ENCODE peak calls at places on chromosomes 6 and 20, in eight cellular contexts. One of them, this sample, is unnamed.

GRCh38 chr6:45931254-45931653 is 84.4 kb downstream of the CLIC5 start:
- DNase-seq in progenitor cell of endocrine pancreas: no peak
- DNase-seq in MCF 10A: no peak
- DNase-seq in osteocyte: no peak
- DNase-seq in cardiac fibroblast: no peak
- DNase-seq in spleen: no peak
- DNase-seq in CD8-positive, alpha-beta T cell: no peak
- DNase-seq in uterus: no peak
- DNase-seq in this sample: no peak

GRCh38 chr6:62371840-62372239 is 85.8 kb upstream of the KHDRBS2 start:
- DNase-seq in cardiac fibroblast: no peak
- DNase-seq in spleen: no peak
- DNase-seq in MCF 10A: no peak
- DNase-seq in CD8-positive, alpha-beta T cell: no peak
- DNase-seq in progenitor cell of endocrine pancreas: no peak
- DNase-seq in osteocyte: no peak
- DNase-seq in uterus: no peak
- DNase-seq in this sample: no peak

GRCh38 chr6:79048611-79049010 is 29.4 kb downstream of the PHIP start:
- DNase-seq in CD8-positive, alpha-beta T cell: no peak
- DNase-seq in cardiac fibroblast: peak
- DNase-seq in progenitor cell of endocrine pancreas: no peak
- DNase-seq in spleen: no peak
- DNase-seq in MCF 10A: peak
- DNase-seq in uterus: no peak
- DNase-seq in osteocyte: no peak
- DNase-seq in this sample: peak

GRCh38 chr6:3697609-3698008 is 53.9 kb downstream of the PXDC1 start:
- DNase-seq in uterus: no peak
- DNase-seq in MCF 10A: peak
- DNase-seq in spleen: no peak
- DNase-seq in cardiac fibroblast: peak
- DNase-seq in progenitor cell of endocrine pancreas: no peak
- DNase-seq in CD8-positive, alpha-beta T cell: no peak
- DNase-seq in osteocyte: no peak
- DNase-seq in this sample: no peak

GRCh38 chr6:68874747-68875146 is 239.7 kb downstream of the ADGRB3 start:
- DNase-seq in cardiac fibroblast: no peak
- DNase-seq in CD8-positive, alpha-beta T cell: no peak
- DNase-seq in progenitor cell of endocrine pancreas: no peak
- DNase-seq in uterus: no peak
- DNase-seq in MCF 10A: no peak
- DNase-seq in osteocyte: no peak
- DNase-seq in spleen: no peak
- DNase-seq in this sample: no peak

GRCh38 chr6:87151786-87152527 is 3.4 kb upstream of the ZNF292 start:
- DNase-seq in osteocyte: no peak
- DNase-seq in CD8-positive, alpha-beta T cell: peak
- DNase-seq in progenitor cell of endocrine pancreas: peak
- DNase-seq in uterus: peak
- DNase-seq in cardiac fibroblast: peak
- DNase-seq in spleen: peak
- DNase-seq in MCF 10A: peak
- DNase-seq in this sample: peak

GRCh38 chr20:1982666-1983065 is 11.2 kb downstream of the PDYN start:
- DNase-seq in CD8-positive, alpha-beta T cell: no peak
- DNase-seq in uterus: no peak
- DNase-seq in progenitor cell of endocrine pancreas: no peak
- DNase-seq in osteocyte: no peak
- DNase-seq in spleen: no peak
- DNase-seq in MCF 10A: no peak
- DNase-seq in cardiac fibroblast: no peak
- DNase-seq in this sample: no peak

GRCh38 chr6:46098678-46099077 is 31.1 kb upstream of the ENPP4 start:
- DNase-seq in osteocyte: no peak
- DNase-seq in progenitor cell of endocrine pancreas: no peak
- DNase-seq in CD8-positive, alpha-beta T cell: no peak
- DNase-seq in MCF 10A: peak
- DNase-seq in spleen: no peak
- DNase-seq in uterus: no peak
- DNase-seq in cardiac fibroblast: no peak
- DNase-seq in this sample: no peak

GRCh38 chr6:153183925-153184324 is 52.8 kb upstream of the RGS17 start:
- DNase-seq in progenitor cell of endocrine pancreas: no peak
- DNase-seq in cardiac fibroblast: no peak
- DNase-seq in spleen: no peak
- DNase-seq in MCF 10A: no peak
- DNase-seq in uterus: no peak
- DNase-seq in osteocyte: no peak
- DNase-seq in CD8-positive, alpha-beta T cell: no peak
- DNase-seq in this sample: no peak

GRCh38 chr6:44147256-44147655 is 11.4 kb upstream of the CAPN11 start:
- DNase-seq in progenitor cell of endocrine pancreas: no peak
- DNase-seq in CD8-positive, alpha-beta T cell: no peak
- DNase-seq in osteocyte: no peak
- DNase-seq in uterus: no peak
- DNase-seq in MCF 10A: no peak
- DNase-seq in cardiac fibroblast: no peak
- DNase-seq in spleen: peak
- DNase-seq in this sample: no peak

GRCh38 chr6:56840467-56841371 is 114.2 kb upstream of the BEND6 start:
- DNase-seq in osteocyte: no peak
- DNase-seq in MCF 10A: peak
- DNase-seq in uterus: no peak
- DNase-seq in spleen: no peak
- DNase-seq in CD8-positive, alpha-beta T cell: no peak
- DNase-seq in cardiac fibroblast: peak
- DNase-seq in progenitor cell of endocrine pancreas: no peak
- DNase-seq in this sample: no peak

GRCh38 chr6:146420255-146420654 is 123.4 kb upstream of the RAB32 start:
- DNase-seq in spleen: no peak
- DNase-seq in cardiac fibroblast: no peak
- DNase-seq in CD8-positive, alpha-beta T cell: no peak
- DNase-seq in osteocyte: no peak
- DNase-seq in MCF 10A: no peak
- DNase-seq in uterus: no peak
- DNase-seq in progenitor cell of endocrine pancreas: no peak
- DNase-seq in this sample: peak

GRCh38 chr6:113596907-113597583 is 260.1 kb upstream of the MARCKS start:
- DNase-seq in progenitor cell of endocrine pancreas: no peak
- DNase-seq in osteocyte: no peak
- DNase-seq in MCF 10A: no peak
- DNase-seq in cardiac fibroblast: peak
- DNase-seq in spleen: no peak
- DNase-seq in uterus: peak
- DNase-seq in CD8-positive, alpha-beta T cell: no peak
- DNase-seq in this sample: peak

GRCh38 chr20:45934046-45934586 is 367 bp upstream of the PCIF1 start:
- DNase-seq in uterus: no peak
- DNase-seq in spleen: peak
- DNase-seq in osteocyte: no peak
- DNase-seq in MCF 10A: no peak
- DNase-seq in CD8-positive, alpha-beta T cell: no peak
- DNase-seq in progenitor cell of endocrine pancreas: no peak
- DNase-seq in cardiac fibroblast: peak
- DNase-seq in this sample: peak

GRCh38 chr20:45934587-45935415 is at the start of gene PCIF1:
- DNase-seq in spleen: peak
- DNase-seq in MCF 10A: peak
- DNase-seq in cardiac fibroblast: peak
- DNase-seq in CD8-positive, alpha-beta T cell: peak
- DNase-seq in progenitor cell of endocrine pancreas: peak
- DNase-seq in uterus: peak
- DNase-seq in osteocyte: peak
- DNase-seq in this sample: peak

GRCh38 chr20:45935416-45936046 is 1.0 kb downstream of the PCIF1 start:
- DNase-seq in CD8-positive, alpha-beta T cell: no peak
- DNase-seq in progenitor cell of endocrine pancreas: no peak
- DNase-seq in spleen: no peak
- DNase-seq in cardiac fibroblast: peak
- DNase-seq in MCF 10A: no peak
- DNase-seq in uterus: no peak
- DNase-seq in osteocyte: no peak
- DNase-seq in this sample: no peak

GRCh38 chr20:45937765-45938164 is 3.3 kb downstream of the PCIF1 start:
- DNase-seq in uterus: no peak
- DNase-seq in progenitor cell of endocrine pancreas: no peak
- DNase-seq in MCF 10A: no peak
- DNase-seq in CD8-positive, alpha-beta T cell: no peak
- DNase-seq in spleen: no peak
- DNase-seq in osteocyte: no peak
- DNase-seq in cardiac fibroblast: no peak
- DNase-seq in this sample: no peak

GRCh38 chr20:45933231-45934045 is 1.0 kb upstream of the PCIF1 start:
- DNase-seq in CD8-positive, alpha-beta T cell: peak
- DNase-seq in osteocyte: peak
- DNase-seq in uterus: peak
- DNase-seq in MCF 10A: peak
- DNase-seq in spleen: peak
- DNase-seq in progenitor cell of endocrine pancreas: peak
- DNase-seq in cardiac fibroblast: peak
- DNase-seq in this sample: peak
- TF ChIP-seq CTCF in CD8-positive, alpha-beta T cell: no peak
- TF ChIP-seq CTCF in osteocyte: peak
- TF ChIP-seq CTCF in uterus: peak
- TF ChIP-seq CTCF in MCF 10A: peak
- TF ChIP-seq CTCF in spleen: peak
- TF ChIP-seq CTCF in progenitor cell of endocrine pancreas: peak
- TF ChIP-seq CTCF in cardiac fibroblast: no peak
- TF ChIP-seq CTCF in this sample: peak

GRCh38 chr20:47678536-47678935 is 106.7 kb downstream of the SULF2 start:
- DNase-seq in MCF 10A: no peak
- DNase-seq in CD8-positive, alpha-beta T cell: no peak
- DNase-seq in osteocyte: no peak
- DNase-seq in uterus: no peak
- DNase-seq in progenitor cell of endocrine pancreas: no peak
- DNase-seq in spleen: no peak
- DNase-seq in cardiac fibroblast: no peak
- DNase-seq in this sample: no peak
- TF ChIP-seq CTCF in MCF 10A: no peak
- TF ChIP-seq CTCF in CD8-positive, alpha-beta T cell: no peak
- TF ChIP-seq CTCF in osteocyte: no peak
- TF ChIP-seq CTCF in uterus: no peak
- TF ChIP-seq CTCF in progenitor cell of endocrine pancreas: no peak
- TF ChIP-seq CTCF in spleen: no peak
- TF ChIP-seq CTCF in cardiac fibroblast: no peak
- TF ChIP-seq CTCF in this sample: no peak

GRCh38 chr20:10613911-10614310 is 59.9 kb downstream of the JAG1 start:
- DNase-seq in spleen: no peak
- DNase-seq in CD8-positive, alpha-beta T cell: no peak
- DNase-seq in uterus: no peak
- DNase-seq in cardiac fibroblast: no peak
- DNase-seq in osteocyte: no peak
- DNase-seq in progenitor cell of endocrine pancreas: no peak
- DNase-seq in MCF 10A: no peak
- DNase-seq in this sample: no peak

GRCh38 chr20:10610266-10610665 is 63.5 kb downstream of the JAG1 start:
- DNase-seq in CD8-positive, alpha-beta T cell: no peak
- DNase-seq in osteocyte: no peak
- DNase-seq in cardiac fibroblast: peak
- DNase-seq in MCF 10A: no peak
- DNase-seq in progenitor cell of endocrine pancreas: no peak
- DNase-seq in spleen: no peak
- DNase-seq in uterus: no peak
- DNase-seq in this sample: no peak

GRCh38 chr20:10609276-10609675 is 64.5 kb downstream of the JAG1 start:
- DNase-seq in CD8-positive, alpha-beta T cell: no peak
- DNase-seq in progenitor cell of endocrine pancreas: no peak
- DNase-seq in uterus: peak
- DNase-seq in MCF 10A: peak
- DNase-seq in spleen: no peak
- DNase-seq in cardiac fibroblast: peak
- DNase-seq in osteocyte: no peak
- DNase-seq in this sample: no peak

GRCh38 chr20:10609726-10610125 is 64.1 kb downstream of the JAG1 start:
- DNase-seq in MCF 10A: no peak
- DNase-seq in cardiac fibroblast: peak
- DNase-seq in progenitor cell of endocrine pancreas: no peak
- DNase-seq in CD8-positive, alpha-beta T cell: no peak
- DNase-seq in osteocyte: no peak
- DNase-seq in uterus: no peak
- DNase-seq in spleen: no peak
- DNase-seq in this sample: no peak

GRCh38 chr20:10611357-10611756 is 62.4 kb downstream of the JAG1 start:
- DNase-seq in uterus: peak
- DNase-seq in MCF 10A: peak
- DNase-seq in osteocyte: no peak
- DNase-seq in cardiac fibroblast: peak
- DNase-seq in CD8-positive, alpha-beta T cell: no peak
- DNase-seq in spleen: no peak
- DNase-seq in progenitor cell of endocrine pancreas: no peak
- DNase-seq in this sample: peak
- TF ChIP-seq CTCF in uterus: peak
- TF ChIP-seq CTCF in MCF 10A: peak
- TF ChIP-seq CTCF in osteocyte: peak
- TF ChIP-seq CTCF in cardiac fibroblast: peak
- TF ChIP-seq CTCF in CD8-positive, alpha-beta T cell: no peak
- TF ChIP-seq CTCF in spleen: peak
- TF ChIP-seq CTCF in progenitor cell of endocrine pancreas: peak
- TF ChIP-seq CTCF in this sample: peak

GRCh38 chr6:30348957-30349356 is 4.0 kb downstream of the RPP21 start:
- DNase-seq in spleen: no peak
- DNase-seq in progenitor cell of endocrine pancreas: no peak
- DNase-seq in osteocyte: no peak
- DNase-seq in cardiac fibroblast: no peak
- DNase-seq in MCF 10A: no peak
- DNase-seq in uterus: no peak
- DNase-seq in CD8-positive, alpha-beta T cell: no peak
- DNase-seq in this sample: no peak

GRCh38 chr6:30352550-30352949 is 7.6 kb downstream of the RPP21 start:
- DNase-seq in progenitor cell of endocrine pancreas: no peak
- DNase-seq in CD8-positive, alpha-beta T cell: no peak
- DNase-seq in osteocyte: no peak
- DNase-seq in cardiac fibroblast: no peak
- DNase-seq in uterus: no peak
- DNase-seq in spleen: no peak
- DNase-seq in MCF 10A: no peak
- DNase-seq in this sample: no peak

GRCh38 chr6:30350519-30350918 is 5.6 kb downstream of the RPP21 start:
- DNase-seq in spleen: no peak
- DNase-seq in cardiac fibroblast: no peak
- DNase-seq in uterus: no peak
- DNase-seq in osteocyte: no peak
- DNase-seq in progenitor cell of endocrine pancreas: no peak
- DNase-seq in CD8-positive, alpha-beta T cell: no peak
- DNase-seq in MCF 10A: peak
- DNase-seq in this sample: no peak

GRCh38 chr6:30345852-30346251 is 896 bp downstream of the RPP21 start:
- DNase-seq in cardiac fibroblast: no peak
- DNase-seq in osteocyte: no peak
- DNase-seq in MCF 10A: no peak
- DNase-seq in CD8-positive, alpha-beta T cell: no peak
- DNase-seq in uterus: no peak
- DNase-seq in spleen: no peak
- DNase-seq in progenitor cell of endocrine pancreas: no peak
- DNase-seq in this sample: no peak

GRCh38 chr6:30349411-30350177 is 4.6 kb downstream of the RPP21 start:
- DNase-seq in CD8-positive, alpha-beta T cell: no peak
- DNase-seq in progenitor cell of endocrine pancreas: no peak
- DNase-seq in MCF 10A: no peak
- DNase-seq in osteocyte: no peak
- DNase-seq in spleen: no peak
- DNase-seq in uterus: no peak
- DNase-seq in cardiac fibroblast: no peak
- DNase-seq in this sample: peak
- TF ChIP-seq CTCF in CD8-positive, alpha-beta T cell: no peak
- TF ChIP-seq CTCF in progenitor cell of endocrine pancreas: no peak
- TF ChIP-seq CTCF in MCF 10A: no peak
- TF ChIP-seq CTCF in osteocyte: peak
- TF ChIP-seq CTCF in spleen: no peak
- TF ChIP-seq CTCF in uterus: no peak
- TF ChIP-seq CTCF in cardiac fibroblast: no peak
- TF ChIP-seq CTCF in this sample: no peak